ENCODE peak calls at places on chromosomes 4 and X, in eight cellular contexts. I, H, V, B, J, K, A and C are unnamed samples. For H3K27me3, the result is how much of the 10 kb centered on the place peaks cover.

GRCh38 chr4:30370105-30370504 is 350.1 kb upstream of the PCDH7 start:
- DNase-seq in H (no peak), A (no peak), B (no peak), V (no peak), J (no peak), K (no peak), I (no peak), C (no peak)

GRCh38 chrX:129523076-129524055 is at the start of gene SMARCA1:
- DNase-seq in B (no peak), H (peak), A (peak), K (peak), J (no peak), I (peak), V (peak), C (no peak)

GRCh38 chr4:112063260-112063659 is 82.0 kb upstream of the FAM241A start:
- DNase-seq in J (peak), V (no peak), H (no peak), I (no peak), K (no peak), B (no peak), A (no peak), C (no peak)

GRCh38 chr4:30717208-30718020 is 2.8 kb upstream of the PCDH7 start:
- DNase-seq in J (peak), B (peak), H (peak), V (peak), I (peak), K (no peak), A (peak), C (no peak)

GRCh38 chrX:151745651-151746050 is 11.1 kb downstream of the CNGA2 start:
- DNase-seq in H (no peak), K (no peak), B (no peak), V (no peak), J (no peak), I (peak), A (no peak), C (no peak)

GRCh38 chrX:136268051-136269048 is 17.1 kb upstream of the MAP7D3 start:
- DNase-seq in H (no peak), J (no peak), B (no peak), A (peak), V (peak), K (peak), I (no peak), C (no peak)

GRCh38 chr4:164224871-164225270 is 529.1 kb upstream of the SMIM31 start:
- DNase-seq in V (no peak), J (no peak), A (no peak), B (no peak), I (no peak), H (no peak), K (no peak), C (no peak)

GRCh38 chrX:130330706-130331105 is 9.0 kb upstream of the SLC25A14 start:
- DNase-seq in H (peak), B (peak), K (peak), J (peak), I (peak), A (peak), V (no peak), C (no peak)

GRCh38 chrX:53001958-53002357 is 43.6 kb upstream of the FAM156A start:
- DNase-seq in A (no peak), J (no peak), B (no peak), K (no peak), H (no peak), I (no peak), V (no peak), C (no peak)

GRCh38 chrX:52995974-52996304 is 37.6 kb upstream of the FAM156A start:
- DNase-seq in I (no peak), A (no peak), H (no peak), V (no peak), K (no peak), B (no peak), J (no peak), C (no peak)

GRCh38 chrX:53004038-53004437 is 44.6 kb upstream of the GPR173 start:
- DNase-seq in I (no peak), J (no peak), V (no peak), K (no peak), B (no peak), A (no peak), H (no peak), C (no peak)

GRCh38 chrX:53003111-53003510 is 44.8 kb upstream of the FAM156A start:
- DNase-seq in A (no peak), H (no peak), I (no peak), K (no peak), B (no peak), V (no peak), J (no peak), C (no peak)

GRCh38 chrX:53000447-53001208 is 42.3 kb upstream of the FAM156A start:
- DNase-seq in H (no peak), A (no peak), B (no peak), K (no peak), J (no peak), V (no peak), I (no peak), C (no peak)
- TF ChIP-seq CTCF in H (no peak), A (no peak), B (no peak), K (no peak), J (no peak), V (no peak), I (no peak), C (no peak)

GRCh38 chr4:108152980-108153379 is 15.8 kb downstream of the LEF1 start:
- DNase-seq in J (no peak), K (no peak), I (no peak), B (peak), A (no peak), V (no peak), H (no peak), C (no peak)
- H3K4me3 ChIP-seq in J (no peak), K (no peak), I (no peak), B (no peak), A (no peak), V (no peak), H (no peak), C (no peak)

DNA sequence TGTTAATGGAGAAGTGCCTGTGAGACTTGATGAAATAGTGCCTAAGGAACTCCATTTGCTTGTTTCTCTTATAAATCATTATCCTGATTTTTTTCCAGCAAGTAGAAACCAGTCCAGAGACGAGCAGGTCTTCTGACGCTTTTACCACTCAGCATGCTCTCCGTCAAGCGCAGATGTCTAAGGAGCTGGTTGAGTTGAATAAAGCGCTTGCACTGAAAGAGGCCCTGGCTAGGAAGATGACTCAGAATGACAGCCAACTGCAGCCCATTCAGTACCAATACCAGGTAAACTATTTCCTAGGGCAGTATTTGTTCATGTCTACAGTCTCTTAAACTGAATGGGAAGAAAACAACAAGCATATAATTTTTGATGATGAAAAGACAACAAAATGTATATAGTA is 63.6 kb downstream of the KIF4A start:
- DNase-seq in V (no peak), B (no peak), I (no peak), H (no peak), A (peak), J (no peak), K (no peak), C (no peak)
- H3K27me3 ChIP-seq in V (under half), B (under half), I (under half), H (under half), A (under half), J (under half), K (under half), C (under half)

DNA sequence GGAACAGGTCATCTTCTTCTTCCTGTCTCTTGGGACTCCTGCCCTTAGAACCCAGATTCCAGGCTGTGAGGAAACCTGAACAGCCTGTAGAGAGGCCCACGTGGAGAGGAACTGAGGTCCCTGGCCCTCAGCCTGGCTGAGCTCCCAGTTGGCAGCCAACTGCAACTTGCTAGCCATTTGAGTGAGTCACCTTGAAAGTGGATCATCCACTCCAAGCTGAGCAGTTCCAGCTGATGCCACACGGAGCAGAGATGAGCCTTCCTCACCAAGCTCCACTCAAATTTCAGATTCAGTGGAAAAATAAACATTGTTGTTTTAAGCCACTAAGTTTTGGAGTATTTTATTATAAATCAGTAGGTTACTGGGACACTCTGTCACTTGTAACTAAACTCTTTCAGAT is 392.5 kb downstream of the BCOR start:
- DNase-seq in B (peak), A (peak), J (no peak), H (peak), I (no peak), V (peak), K (no peak), C (peak)
- TF ChIP-seq CTCF in B (peak), A (peak), J (no peak), H (no peak), I (peak), V (peak), K (no peak), C (peak)

GRCh38 chr4:2259541-2260267 is 2.2 kb downstream of the MXD4 start:
- DNase-seq in J (no peak), K (no peak), B (no peak), I (peak), V (peak), A (no peak), H (no peak), C (no peak)
- H3K4me3 ChIP-seq in J (no peak), K (peak), B (no peak), I (peak), V (no peak), A (no peak), H (peak), C (peak)

DNA sequence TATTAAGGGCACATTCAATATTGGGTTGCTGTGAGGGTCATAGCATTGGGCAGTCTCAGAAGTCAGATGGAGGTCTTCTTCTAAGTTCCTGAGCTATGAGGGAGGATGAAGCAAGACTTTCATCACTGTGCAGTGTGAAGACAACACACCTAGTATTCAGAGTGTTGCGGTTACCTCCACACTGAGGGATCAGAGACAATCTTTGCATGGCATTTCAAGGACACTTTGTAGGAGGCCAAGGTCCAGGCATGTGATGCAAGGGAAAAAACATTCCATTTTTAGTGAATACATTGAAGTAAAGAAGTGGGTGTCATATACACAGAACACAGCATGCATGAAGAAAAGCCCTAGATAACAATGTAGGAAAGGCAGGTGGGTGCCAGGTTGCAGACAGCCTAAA is 481.2 kb upstream of the DIPK2B start:
- DNase-seq in B (no peak), V (no peak), K (peak), H (no peak), J (no peak), I (no peak), A (no peak), C (no peak)
- H3K27me3 ChIP-seq in B (under half), V (under half), K (under half), H (under half), J (under half), I (under half), A (under half), C (under half)

GRCh38 chr4:16764622-16765021 is 133.8 kb downstream of the LDB2 start:
- DNase-seq in A (peak), V (no peak), J (no peak), B (no peak), I (no peak), H (no peak), K (peak), C (no peak)
- TF ChIP-seq CTCF in A (peak), V (no peak), J (no peak), B (no peak), I (no peak), H (no peak), K (peak), C (peak)